ENCODE peak calls at places on chromosomes 6 and 20, in eight cellular contexts. One of them, this sample, is unnamed.

GRCh38 chr6:960356-960755 is 267.4 kb upstream of the EXOC2 start:
- DNase-seq in breast epithelium: no peak
- DNase-seq in nephron progenitor cell: no peak
- DNase-seq in mesothelial cell of epicardium: no peak
- DNase-seq in psoas muscle: no peak
- DNase-seq in WTC11: no peak
- DNase-seq in AG10803: no peak
- DNase-seq in A549: no peak
- DNase-seq in this sample: no peak

GRCh38 chr6:109978174-109979032 is at the start of gene GPR6:
- DNase-seq in breast epithelium: peak; percentile 76
- DNase-seq in nephron progenitor cell: peak; percentile 99
- DNase-seq in mesothelial cell of epicardium: peak; percentile 93
- DNase-seq in psoas muscle: peak; percentile 60
- DNase-seq in WTC11: peak; percentile 95
- DNase-seq in AG10803: peak; percentile 25
- DNase-seq in A549: peak; percentile 3
- DNase-seq in this sample: no peak

GRCh38 chr6:31114970-31115849 is 610 bp downstream of the PSORS1C1 start:
- DNase-seq in breast epithelium: no peak
- DNase-seq in nephron progenitor cell: no peak
- DNase-seq in mesothelial cell of epicardium: no peak
- DNase-seq in psoas muscle: no peak
- DNase-seq in WTC11: no peak
- DNase-seq in AG10803: peak; percentile 76
- DNase-seq in A549: peak; percentile 50
- DNase-seq in this sample: no peak

GRCh38 chr6:53651764-53652401 is 13.7 kb downstream of the KLHL31 start:
- DNase-seq in breast epithelium: peak; percentile 75
- DNase-seq in nephron progenitor cell: peak; percentile 78
- DNase-seq in mesothelial cell of epicardium: peak; percentile 69
- DNase-seq in psoas muscle: peak; percentile 86
- DNase-seq in WTC11: peak; percentile 71
- DNase-seq in AG10803: peak; percentile 25
- DNase-seq in A549: peak; percentile 44
- DNase-seq in this sample: peak; percentile 74

GRCh38 chr20:61864481-61864880 is 201.2 kb downstream of the TAF4 start:
- DNase-seq in breast epithelium: no peak
- DNase-seq in nephron progenitor cell: no peak
- DNase-seq in mesothelial cell of epicardium: no peak
- DNase-seq in psoas muscle: no peak
- DNase-seq in WTC11: no peak
- DNase-seq in AG10803: no peak
- DNase-seq in A549: no peak
- DNase-seq in this sample: no peak

GRCh38 chr6:120395330-120395729 is 939.0 kb downstream of the TBC1D32 start:
- DNase-seq in breast epithelium: no peak
- DNase-seq in nephron progenitor cell: no peak
- DNase-seq in mesothelial cell of epicardium: no peak
- DNase-seq in psoas muscle: no peak
- DNase-seq in WTC11: no peak
- DNase-seq in AG10803: no peak
- DNase-seq in A549: no peak
- DNase-seq in this sample: no peak

GRCh38 chr20:53547664-53548239 is 45.9 kb downstream of the ZNF217 start:
- DNase-seq in breast epithelium: no peak
- DNase-seq in nephron progenitor cell: peak; percentile 37
- DNase-seq in mesothelial cell of epicardium: peak; percentile 42
- DNase-seq in psoas muscle: no peak
- DNase-seq in WTC11: peak; percentile 39
- DNase-seq in AG10803: peak; percentile 74
- DNase-seq in A549: peak; percentile 75
- DNase-seq in this sample: no peak

GRCh38 chr6:43924222-43924702 is 154.3 kb downstream of the VEGFA start:
- DNase-seq in breast epithelium: peak; percentile 33
- DNase-seq in nephron progenitor cell: no peak
- DNase-seq in mesothelial cell of epicardium: no peak
- DNase-seq in psoas muscle: no peak
- DNase-seq in WTC11: no peak
- DNase-seq in AG10803: peak; percentile 21
- DNase-seq in A549: no peak
- DNase-seq in this sample: peak; percentile 27

DNA sequence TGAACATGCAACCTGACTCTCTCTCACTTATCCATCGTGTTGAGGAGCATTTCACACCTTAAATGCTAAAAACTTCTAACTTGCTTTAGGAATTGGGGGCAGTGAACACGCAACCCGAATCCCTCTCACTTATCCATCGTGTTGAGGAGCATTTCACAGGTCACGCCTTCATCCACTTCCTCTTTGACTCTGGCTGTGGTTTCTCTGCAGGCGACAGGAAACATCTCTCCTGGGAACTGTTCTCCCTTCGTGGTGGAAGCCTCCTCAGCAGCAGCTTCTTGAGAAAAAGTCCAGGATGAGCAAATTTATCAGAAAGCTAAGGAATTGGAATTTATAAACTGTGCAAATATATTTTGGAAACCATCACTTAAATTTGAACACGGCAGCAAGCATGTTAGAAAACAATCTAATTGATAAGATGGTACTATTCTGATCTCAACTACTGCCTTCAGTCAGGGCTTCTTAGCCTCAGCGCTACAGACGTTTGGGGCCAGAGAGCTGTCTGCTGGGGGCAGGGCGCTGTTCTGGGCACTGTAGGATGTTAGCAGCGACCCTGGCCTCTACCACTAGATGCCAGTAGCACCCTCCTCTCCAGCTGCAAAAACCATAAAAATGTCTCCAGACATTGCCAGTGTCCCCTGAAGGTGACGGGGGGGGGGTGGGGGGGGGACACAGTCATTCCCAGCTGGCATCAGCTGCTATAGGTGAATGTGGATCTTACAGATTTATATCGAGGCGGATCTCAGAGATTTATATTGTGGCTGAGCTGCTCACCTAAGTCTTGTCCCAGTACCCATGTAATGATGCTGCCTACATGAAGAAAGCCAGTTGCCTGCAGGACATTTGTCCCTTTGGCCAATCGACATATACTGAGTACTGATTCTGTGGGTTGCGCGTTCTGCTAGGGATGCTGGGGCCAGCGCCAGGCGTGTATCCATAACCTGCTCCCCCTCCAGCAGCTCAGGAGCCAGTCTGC is 26.2 kb downstream of the CTCFL start:
- DNase-seq in breast epithelium: no peak
- DNase-seq in nephron progenitor cell: peak; percentile 41
- DNase-seq in mesothelial cell of epicardium: no peak
- DNase-seq in psoas muscle: no peak
- DNase-seq in WTC11: peak; percentile 54
- DNase-seq in AG10803: peak; percentile 21
- DNase-seq in A549: no peak
- DNase-seq in this sample: no peak
- TF ChIP-seq CTCF in breast epithelium: no peak
- TF ChIP-seq CTCF in nephron progenitor cell: peak; percentile 36
- TF ChIP-seq CTCF in mesothelial cell of epicardium: no peak
- TF ChIP-seq CTCF in psoas muscle: no peak
- TF ChIP-seq CTCF in WTC11: no peak
- TF ChIP-seq CTCF in AG10803: peak; percentile 51
- TF ChIP-seq CTCF in A549: peak; percentile 45
- TF ChIP-seq CTCF in this sample: peak; percentile 55

GRCh38 chr6:4314201-4314707 is 178.9 kb upstream of the ECI2 start:
- DNase-seq in breast epithelium: no peak
- DNase-seq in nephron progenitor cell: no peak
- DNase-seq in mesothelial cell of epicardium: no peak
- DNase-seq in psoas muscle: no peak
- DNase-seq in WTC11: no peak
- DNase-seq in AG10803: no peak
- DNase-seq in A549: no peak
- DNase-seq in this sample: no peak

GRCh38 chr6:4311976-4312860 is 176.8 kb upstream of the ECI2 start:
- DNase-seq in breast epithelium: no peak
- DNase-seq in nephron progenitor cell: no peak
- DNase-seq in mesothelial cell of epicardium: no peak
- DNase-seq in psoas muscle: no peak
- DNase-seq in WTC11: no peak
- DNase-seq in AG10803: no peak
- DNase-seq in A549: no peak
- DNase-seq in this sample: no peak

GRCh38 chr6:4309540-4309939 is 174.2 kb upstream of the ECI2 start:
- DNase-seq in breast epithelium: no peak
- DNase-seq in nephron progenitor cell: no peak
- DNase-seq in mesothelial cell of epicardium: no peak
- DNase-seq in psoas muscle: no peak
- DNase-seq in WTC11: no peak
- DNase-seq in AG10803: no peak
- DNase-seq in A549: no peak
- DNase-seq in this sample: no peak

GRCh38 chr6:4316867-4317400 is 181.6 kb upstream of the ECI2 start:
- DNase-seq in breast epithelium: no peak
- DNase-seq in nephron progenitor cell: no peak
- DNase-seq in mesothelial cell of epicardium: no peak
- DNase-seq in psoas muscle: peak; percentile 67
- DNase-seq in WTC11: no peak
- DNase-seq in AG10803: peak; percentile 94
- DNase-seq in A549: no peak
- DNase-seq in this sample: peak; percentile 59

DNA sequence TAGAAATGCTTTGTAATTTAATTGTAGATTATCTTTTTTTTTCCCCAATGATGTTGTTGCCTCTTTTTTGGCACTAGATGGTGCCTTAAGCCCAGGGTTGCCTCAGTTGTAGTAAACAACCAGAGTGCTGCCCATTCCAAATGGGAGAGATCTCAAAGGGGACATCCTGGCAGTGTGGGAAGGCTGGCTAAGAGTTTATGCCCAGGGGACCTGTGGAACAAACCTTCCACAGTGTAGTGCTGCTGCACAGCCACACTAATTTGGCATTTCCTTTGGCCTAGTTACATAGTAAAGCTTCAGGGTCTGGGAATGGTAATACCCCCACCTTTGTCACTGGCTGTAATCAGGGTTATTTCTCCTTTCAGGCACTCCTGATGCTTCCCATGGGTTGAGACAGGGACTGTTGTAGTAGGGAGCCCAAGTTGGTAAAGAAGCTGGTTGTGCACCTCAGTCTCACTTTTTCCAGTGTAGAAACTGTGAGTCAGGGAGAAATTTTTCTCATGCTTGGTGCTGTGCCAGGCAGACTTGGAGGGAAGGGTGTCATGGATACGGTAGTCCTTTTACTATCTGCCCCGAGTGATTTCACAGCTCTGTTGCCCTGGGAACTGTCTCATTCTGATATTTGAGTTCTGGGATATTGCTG is 177.8 kb upstream of the ECI2 start:
- DNase-seq in breast epithelium: no peak
- DNase-seq in nephron progenitor cell: no peak
- DNase-seq in mesothelial cell of epicardium: no peak
- DNase-seq in psoas muscle: no peak
- DNase-seq in WTC11: no peak
- DNase-seq in AG10803: peak; percentile 96
- DNase-seq in A549: peak; percentile 46
- DNase-seq in this sample: no peak
- TF ChIP-seq CTCF in breast epithelium: no peak
- TF ChIP-seq CTCF in nephron progenitor cell: no peak
- TF ChIP-seq CTCF in mesothelial cell of epicardium: no peak
- TF ChIP-seq CTCF in psoas muscle: peak; percentile 36
- TF ChIP-seq CTCF in WTC11: no peak
- TF ChIP-seq CTCF in AG10803: peak; percentile 74
- TF ChIP-seq CTCF in A549: peak; percentile 59
- TF ChIP-seq CTCF in this sample: no peak

DNA sequence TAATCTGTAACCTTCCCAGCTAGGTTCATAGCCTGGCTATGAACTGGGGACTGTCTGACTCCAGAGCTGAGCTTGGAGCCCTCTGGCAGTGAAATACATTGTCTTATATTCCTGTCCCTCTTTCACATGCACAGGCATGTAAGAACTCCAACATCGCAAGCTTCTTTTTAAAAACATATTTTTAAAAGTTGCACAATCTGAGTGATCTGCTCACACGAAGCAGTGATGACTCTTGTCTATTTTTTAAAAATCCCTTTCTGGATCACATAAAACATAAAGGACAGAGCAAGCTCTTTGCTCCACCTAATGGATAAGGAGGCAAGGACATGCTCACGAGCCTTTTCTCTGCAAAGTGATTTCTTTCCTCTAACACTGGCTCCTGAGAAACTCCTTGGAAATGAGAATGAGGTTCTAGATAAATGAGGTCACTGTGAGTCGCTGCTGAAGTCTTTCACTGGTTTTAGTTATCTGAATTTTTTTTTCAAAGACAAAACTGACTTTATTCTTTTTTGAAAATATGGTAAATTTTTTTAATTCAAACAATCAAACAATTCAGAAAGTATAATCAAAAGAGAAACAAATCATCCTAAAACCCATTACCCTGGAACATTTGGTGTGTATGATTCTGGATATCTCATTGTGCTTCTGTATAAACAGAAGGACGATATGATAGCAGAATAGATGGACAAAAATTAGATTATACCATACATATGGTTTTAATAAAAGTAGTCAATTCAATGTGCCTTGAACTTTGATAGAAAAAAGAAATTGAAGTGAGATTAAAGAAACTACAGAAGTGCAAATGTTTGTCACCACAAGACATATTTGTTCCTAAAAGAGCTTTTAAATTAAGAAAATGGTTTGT is 30.8 kb downstream of the IL20RA start:
- DNase-seq in breast epithelium: no peak
- DNase-seq in nephron progenitor cell: no peak
- DNase-seq in mesothelial cell of epicardium: no peak
- DNase-seq in psoas muscle: no peak
- DNase-seq in WTC11: no peak
- DNase-seq in AG10803: peak; percentile 75
- DNase-seq in A549: peak; percentile 30
- DNase-seq in this sample: no peak
- TF ChIP-seq CTCF in breast epithelium: peak; percentile 58
- TF ChIP-seq CTCF in nephron progenitor cell: peak; percentile 59
- TF ChIP-seq CTCF in mesothelial cell of epicardium: peak; percentile 35
- TF ChIP-seq CTCF in psoas muscle: peak; percentile 18
- TF ChIP-seq CTCF in WTC11: no peak
- TF ChIP-seq CTCF in AG10803: peak; percentile 74
- TF ChIP-seq CTCF in A549: peak; percentile 58
- TF ChIP-seq CTCF in this sample: no peak

GRCh38 chr20:32510601-32511357 is 74.4 kb downstream of the NOL4L start:
- DNase-seq in breast epithelium: no peak
- DNase-seq in nephron progenitor cell: peak; percentile 61
- DNase-seq in mesothelial cell of epicardium: peak; percentile 69
- DNase-seq in psoas muscle: no peak
- DNase-seq in WTC11: no peak
- DNase-seq in AG10803: no peak
- DNase-seq in A549: no peak
- DNase-seq in this sample: no peak

GRCh38 chr20:32510120-32510600 is 75.0 kb downstream of the NOL4L start:
- DNase-seq in breast epithelium: no peak
- DNase-seq in nephron progenitor cell: no peak
- DNase-seq in mesothelial cell of epicardium: no peak
- DNase-seq in psoas muscle: no peak
- DNase-seq in WTC11: no peak
- DNase-seq in AG10803: no peak
- DNase-seq in A549: no peak
- DNase-seq in this sample: no peak

GRCh38 chr20:32507998-32508774 is 76.9 kb downstream of the NOL4L start:
- DNase-seq in breast epithelium: no peak
- DNase-seq in nephron progenitor cell: no peak
- DNase-seq in mesothelial cell of epicardium: no peak
- DNase-seq in psoas muscle: no peak
- DNase-seq in WTC11: no peak
- DNase-seq in AG10803: no peak
- DNase-seq in A549: no peak
- DNase-seq in this sample: no peak

GRCh38 chr20:32508775-32509119 is 76.4 kb downstream of the NOL4L start:
- DNase-seq in breast epithelium: no peak
- DNase-seq in nephron progenitor cell: no peak
- DNase-seq in mesothelial cell of epicardium: no peak
- DNase-seq in psoas muscle: no peak
- DNase-seq in WTC11: no peak
- DNase-seq in AG10803: no peak
- DNase-seq in A549: no peak
- DNase-seq in this sample: no peak

DNA sequence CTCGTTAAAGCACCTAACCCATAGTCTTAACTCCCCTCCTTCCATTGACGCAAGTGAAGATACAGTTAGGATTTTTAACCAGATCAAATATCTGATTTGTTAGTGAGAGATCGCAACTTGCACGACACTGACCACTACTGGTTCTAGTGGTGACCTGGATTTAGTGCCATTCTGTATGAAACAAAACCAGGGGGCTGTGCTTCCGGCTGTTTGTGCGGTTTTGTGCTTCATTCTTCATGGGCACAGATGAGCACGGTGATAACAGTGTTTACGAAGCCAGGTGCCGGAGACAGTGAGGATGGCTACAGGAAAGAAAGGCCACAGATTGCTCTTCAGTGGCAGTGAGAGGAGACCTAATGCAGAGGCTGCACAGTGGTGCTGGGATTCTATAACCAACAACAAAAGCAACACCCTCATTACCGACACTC is 75.5 kb downstream of the NOL4L start:
- DNase-seq in breast epithelium: no peak
- DNase-seq in nephron progenitor cell: no peak
- DNase-seq in mesothelial cell of epicardium: no peak
- DNase-seq in psoas muscle: no peak
- DNase-seq in WTC11: no peak
- DNase-seq in AG10803: no peak
- DNase-seq in A549: no peak
- DNase-seq in this sample: no peak
- TF ChIP-seq CTCF in breast epithelium: no peak
- TF ChIP-seq CTCF in nephron progenitor cell: no peak
- TF ChIP-seq CTCF in mesothelial cell of epicardium: no peak
- TF ChIP-seq CTCF in psoas muscle: no peak
- TF ChIP-seq CTCF in WTC11: no peak
- TF ChIP-seq CTCF in AG10803: no peak
- TF ChIP-seq CTCF in A549: peak; percentile 8
- TF ChIP-seq CTCF in this sample: peak; percentile 12